ENCODE peak calls at places on chromosomes 11 and 22, in seven cellular contexts. C is heart left ventricle; Y is heart right ventricle; W is NCI-H1105; X is upper lobe of right lung; S is HCT116; M is stimulated activated CD4-positive, alpha-beta T cell treated with anti-CD3 and anti-CD28 coated beads, Interleukin-1b, Interleukin-23, amount 100 ng/mL, for 24 hours. B is an unnamed sample.

GRCh38 chr11:128629516-128630106 is 42.3 kb upstream of the ETS1 start:
- DNase-seq in S (no peak), Y (no peak), X (no peak), W (no peak), C (no peak), M (no peak), B (no peak)

GRCh38 chr11:78168539-78169477 is 19.6 kb downstream of the KCTD21 start:
- DNase-seq in X (no peak), M (no peak), C (peak), W (no peak), Y (peak), S (no peak), B (peak)

GRCh38 chr11:71309611-71310010 is 57.2 kb upstream of the SHANK2 start:
- DNase-seq in S (no peak), M (no peak), W (no peak), C (no peak), X (peak), Y (no peak), B (no peak)

GRCh38 chr22:24096401-24097115 is 84.7 kb upstream of the SUSD2 start:
- DNase-seq in X (peak), W (no peak), C (peak), Y (no peak), M (no peak), S (no peak), B (no peak)

GRCh38 chr22:47089796-47090460 is 327.5 kb downstream of the TBC1D22A start:
- DNase-seq in W (no peak), S (no peak), Y (no peak), C (no peak), M (no peak), X (no peak), B (no peak)

GRCh38 chr11:26134481-26135355 is 197.2 kb upstream of the ANO3 start:
- DNase-seq in S (no peak), C (no peak), W (no peak), Y (no peak), M (no peak), X (no peak), B (no peak)

GRCh38 chr11:86291466-86292262 is 10.4 kb upstream of the HIKESHI start:
- DNase-seq in Y (peak), W (peak), M (peak), C (no peak), X (no peak), S (peak), B (no peak)

GRCh38 chr22:20777420-20778177 is 3.7 kb downstream of the SERPIND1 start:
- DNase-seq in C (no peak), Y (no peak), X (no peak), S (peak), W (peak), M (no peak), B (no peak)

GRCh38 chr22:24183321-24184031 is 2.2 kb downstream of the SUSD2 start:
- DNase-seq in Y (no peak), C (no peak), X (no peak), S (no peak), W (no peak), M (no peak), B (no peak)

GRCh38 chr22:47167056-47167455 is 404.6 kb downstream of the TBC1D22A start:
- DNase-seq in Y (no peak), W (peak), C (peak), X (peak), M (no peak), S (no peak), B (no peak)

GRCh38 chr11:123301696-123302400 is 106.8 kb upstream of the CLMP start:
- DNase-seq in Y (peak), W (no peak), M (peak), S (peak), C (peak), X (peak), B (no peak)

GRCh38 chr11:12810497-12810896 is 136.3 kb downstream of the TEAD1 start:
- DNase-seq in C (no peak), S (no peak), M (no peak), X (no peak), W (no peak), Y (no peak), B (no peak)

GRCh38 chr11:59550368-59550841 is 39.1 kb downstream of the OR4D9 start:
- DNase-seq in X (peak), C (peak), W (peak), Y (peak), S (peak), M (peak), B (peak)

GRCh38 chr11:119262668-119263351 is 54.1 kb downstream of the MCAM start:
- DNase-seq in W (no peak), S (no peak), Y (no peak), M (no peak), X (no peak), C (no peak), B (no peak)

GRCh38 chr11:58334708-58335107 is 24.2 kb downstream of the OR5B17 start:
- DNase-seq in W (no peak), Y (no peak), C (no peak), M (no peak), S (peak), X (no peak), B (peak)

GRCh38 chr11:29984544-29984943 is 32.3 kb downstream of the KCNA4 start:
- DNase-seq in Y (peak), W (no peak), C (peak), S (no peak), M (no peak), X (no peak), B (no peak)

GRCh38 chr11:25423436-25424184 is 908.3 kb upstream of the ANO3 start:
- DNase-seq in X (no peak), S (no peak), W (no peak), Y (no peak), M (no peak), C (no peak), B (peak)

GRCh38 chr11:57318178-57318577 is 6.6 kb downstream of the TNKS1BP1 start:
- DNase-seq in C (no peak), Y (peak), S (no peak), M (no peak), W (no peak), X (no peak), B (no peak)

GRCh38 chr22:43378011-43378704 is 33.7 kb upstream of the MPPED1 start:
- DNase-seq in M (no peak), C (no peak), X (no peak), Y (no peak), W (peak), S (no peak), B (no peak)

GRCh38 chr22:37425800-37426531 is 1.3 kb downstream of the ELFN2 start:
- DNase-seq in Y (no peak), X (no peak), M (no peak), W (peak), S (no peak), C (no peak), B (no peak)

GRCh38 chr11:134557571-134558257 is 145.7 kb upstream of the B3GAT1 start:
- DNase-seq in S (no peak), C (no peak), W (no peak), Y (no peak), M (no peak), X (peak), B (no peak)

GRCh38 chr11:68632802-68633201 is 51.5 kb upstream of the GAL start:
- DNase-seq in C (no peak), W (peak), S (peak), Y (no peak), X (no peak), M (no peak), B (no peak)

GRCh38 chr22:28958611-28959010 is 75.2 kb downstream of the ZNRF3 start:
- DNase-seq in W (no peak), S (no peak), C (no peak), X (no peak), M (no peak), Y (no peak), B (no peak)

GRCh38 chr22:20031732-20032406 is 11.0 kb downstream of the TANGO2 start:
- DNase-seq in S (no peak), C (no peak), M (no peak), W (no peak), Y (no peak), X (no peak), B (no peak)

GRCh38 chr11:70604630-70605520 is 206.5 kb downstream of the CTTN start:
- DNase-seq in S (no peak), C (no peak), X (no peak), W (no peak), Y (no peak), M (no peak), B (no peak)

GRCh38 chr11:20372081-20372480 is 8.6 kb downstream of the HTATIP2 start:
- DNase-seq in S (no peak), Y (no peak), X (no peak), W (no peak), C (no peak), M (no peak), B (no peak)

GRCh38 chr11:130114281-130114680 is 44.6 kb downstream of the APLP2 start:
- DNase-seq in W (no peak), X (no peak), M (no peak), Y (no peak), C (no peak), S (no peak), B (no peak)

GRCh38 chr11:73262851-73263495 is 9.2 kb upstream of the P2RY6 start:
- DNase-seq in C (peak), W (no peak), S (no peak), M (no peak), Y (no peak), X (no peak), B (no peak)

GRCh38 chr11:56307836-56308235 is 7.1 kb upstream of the OR8K3 start:
- DNase-seq in X (no peak), M (no peak), C (no peak), W (no peak), S (no peak), Y (no peak), B (no peak)

GRCh38 chr11:44566952-44567875 is 1.8 kb downstream of the CD82 start:
- DNase-seq in Y (no peak), M (no peak), C (no peak), S (no peak), X (no peak), W (no peak), B (no peak)

GRCh38 chr11:78427615-78428272 is 10.1 kb upstream of the GAB2 start:
- DNase-seq in C (no peak), S (no peak), Y (no peak), W (no peak), X (no peak), M (no peak), B (no peak)

B was measured in brain pericyte.